ENCODE peak calls at places on chromosome 18, in six cellular contexts. G is GM12892, R is K562, J is HepG2, D is GM12878, H is H1. M is an unnamed sample.
A peak's percentile ranks its signal among the peaks of the same experiment; 100 is the strongest.

GRCh38 chr18:62328775-62329525 is 3.8 kb downstream of the TNFRSF11A start:
- DNase-seq in D (no peak), H (peak; percentile 41), J (no peak), R (no peak), G (no peak), M (no peak)

GRCh38 chr18:10378688-10379465 is 75.6 kb upstream of the APCDD1 start:
- DNase-seq in H (no peak), D (no peak), J (no peak), G (no peak), R (no peak), M (no peak)

GRCh38 chr18:8685914-8686216 is 19.5 kb upstream of the MTCL1 start:
- DNase-seq in H (no peak), J (no peak), R (no peak), D (no peak), G (no peak), M (no peak)

GRCh38 chr18:41371718-41372117 is 583.3 kb upstream of the PIK3C3 start:
- DNase-seq in D (no peak), H (no peak), R (no peak), G (no peak), J (no peak), M (no peak)

GRCh38 chr18:22300665-22301636 is 116.8 kb downstream of the CTAGE1 start:
- DNase-seq in J (no peak), R (no peak), H (no peak), G (no peak), D (no peak), M (no peak)

GRCh38 chr18:45084207-45084606 is 403.5 kb downstream of the SETBP1 start:
- DNase-seq in H (no peak), G (no peak), D (no peak), J (no peak), R (no peak), M (no peak)

GRCh38 chr18:37986665-37987064 is 421.1 kb upstream of the CELF4 start:
- DNase-seq in H (no peak), R (no peak), J (no peak), D (no peak), G (no peak), M (no peak)

GRCh38 chr18:48703033-48703386 is 164.2 kb downstream of the CTIF start:
- DNase-seq in R (no peak), G (no peak), D (no peak), J (no peak), H (no peak), M (no peak)

GRCh38 chr18:61855992-61856378 is 36.8 kb downstream of the RNF152 start:
- DNase-seq in H (no peak), G (no peak), R (no peak), J (no peak), D (no peak), M (no peak)

GRCh38 chr18:76992226-76993084 is 140.1 kb downstream of the MBP start:
- DNase-seq in H (no peak), J (no peak), D (no peak), G (no peak), R (no peak), M (no peak)

GRCh38 chr18:53268455-53268854 is 928.5 kb downstream of the DCC start:
- DNase-seq in R (no peak), G (no peak), J (no peak), D (no peak), H (no peak), M (no peak)

GRCh38 chr18:68394705-68395104 is 320.2 kb downstream of the TMX3 start:
- DNase-seq in G (no peak), H (no peak), R (no peak), J (no peak), D (no peak), M (no peak)

GRCh38 chr18:68484241-68484640 is 230.7 kb downstream of the TMX3 start:
- DNase-seq in G (no peak), D (no peak), H (no peak), R (no peak), J (no peak), M (no peak)

DNA sequence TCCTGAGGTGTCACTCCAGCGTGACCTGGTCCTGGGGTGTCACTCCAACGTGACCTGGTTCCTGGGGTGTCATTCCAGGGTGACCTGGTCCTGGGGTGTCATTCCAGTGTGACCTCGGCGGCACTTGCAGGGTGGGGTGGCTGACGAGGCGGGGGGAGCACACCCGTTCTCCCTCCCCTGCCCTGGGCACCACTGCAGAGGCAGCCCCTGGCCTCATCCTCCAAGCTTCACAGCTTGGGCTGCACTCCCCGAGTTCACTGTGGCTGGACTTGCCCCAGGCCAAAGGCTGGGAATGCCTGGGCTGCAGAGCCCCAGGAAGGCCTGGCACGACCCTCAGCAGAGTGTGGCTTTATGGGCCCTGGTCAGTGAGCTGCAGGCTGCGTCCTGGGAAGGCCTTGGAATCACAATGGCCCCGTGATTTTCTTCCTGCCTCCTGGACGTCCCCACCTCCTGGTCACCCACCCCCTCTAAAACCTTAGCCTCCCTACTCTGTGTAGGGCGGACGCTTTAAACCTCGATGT is 88.3 kb downstream of the NFATC1 start:
- DNase-seq in R (no peak), J (no peak), G (no peak), D (no peak), H (no peak), M (no peak)
- TF ChIP-seq POLR2A in R (no peak), J (no peak), G (no peak), D (no peak), H (no peak), M (no peak)

GRCh38 chr18:36412778-36413177 is 115.3 kb downstream of the FHOD3 start:
- DNase-seq in H (no peak), R (no peak), D (no peak), J (peak; percentile 29), G (no peak), M (no peak)

GRCh38 chr18:36408606-36409005 is 111.1 kb downstream of the FHOD3 start:
- DNase-seq in J (no peak), D (no peak), G (no peak), R (no peak), H (no peak), M (no peak)

GRCh38 chr18:36409779-36410178 is 112.3 kb downstream of the FHOD3 start:
- DNase-seq in H (no peak), D (no peak), J (no peak), R (no peak), G (no peak), M (no peak)

GRCh38 chr18:36410346-36410745 is 112.8 kb downstream of the FHOD3 start:
- DNase-seq in G (no peak), H (no peak), J (no peak), D (no peak), R (no peak), M (no peak)

GRCh38 chr18:36411745-36412168 is 114.2 kb downstream of the FHOD3 start:
- DNase-seq in G (no peak), D (no peak), J (peak; percentile 21), H (peak; percentile 70), R (peak; percentile 46), M (no peak)
- TF ChIP-seq TAF1 in G (no peak), D (no peak), J (no peak), H (no peak), R (no peak), M (no peak)

GRCh38 chr18:63451774-63452173 is 25.0 kb upstream of the SERPINB5 start:
- DNase-seq in R (no peak), G (no peak), J (no peak), H (no peak), D (no peak), M (no peak)
- TF ChIP-seq POLR2AphosphoS5 in R (no peak), G (no peak), J (no peak), H (no peak), D (no peak), M (no peak)

GRCh38 chr18:74190086-74190485 is 41.8 kb downstream of the TIMM21 start:
- DNase-seq in D (no peak), G (no peak), H (no peak), J (no peak), R (no peak), M (no peak)
- TF ChIP-seq POLR2A in D (no peak), G (no peak), H (no peak), J (no peak), R (no peak), M (no peak)

GRCh38 chr18:57438669-57439616 is 3.8 kb downstream of the ONECUT2 start:
- DNase-seq in J (no peak), G (no peak), R (no peak), D (no peak), H (no peak), M (no peak)

GRCh38 chr18:57439617-57439975 is 4.4 kb downstream of the ONECUT2 start:
- DNase-seq in J (no peak), G (no peak), H (peak; percentile 87), D (no peak), R (no peak), M (no peak)

GRCh38 chr18:57437433-57437781 is 2.2 kb downstream of the ONECUT2 start:
- DNase-seq in R (no peak), J (peak; percentile 40), G (no peak), D (no peak), H (peak; percentile 74), M (no peak)

GRCh38 chr18:57436965-57437333 is 1.8 kb downstream of the ONECUT2 start:
- DNase-seq in D (no peak), G (no peak), J (no peak), H (no peak), R (no peak), M (no peak)

GRCh38 chr18:57437782-57438668 is 2.9 kb downstream of the ONECUT2 start:
- DNase-seq in H (peak; percentile 88), J (peak; percentile 75), G (no peak), D (no peak), R (no peak), M (no peak)
- TF ChIP-seq TAF1 in H (no peak), J (peak; percentile 28), G (no peak), D (no peak), R (no peak), M (no peak)

GRCh38 chr18:36309436-36310391 is 12.2 kb downstream of the FHOD3 start:
- DNase-seq in H (peak; percentile 42), J (no peak), G (no peak), D (no peak), R (no peak), M (no peak)
- TF ChIP-seq POLR2AphosphoS5 in H (no peak), J (no peak), G (no peak), D (no peak), R (no peak), M (no peak)

DNA sequence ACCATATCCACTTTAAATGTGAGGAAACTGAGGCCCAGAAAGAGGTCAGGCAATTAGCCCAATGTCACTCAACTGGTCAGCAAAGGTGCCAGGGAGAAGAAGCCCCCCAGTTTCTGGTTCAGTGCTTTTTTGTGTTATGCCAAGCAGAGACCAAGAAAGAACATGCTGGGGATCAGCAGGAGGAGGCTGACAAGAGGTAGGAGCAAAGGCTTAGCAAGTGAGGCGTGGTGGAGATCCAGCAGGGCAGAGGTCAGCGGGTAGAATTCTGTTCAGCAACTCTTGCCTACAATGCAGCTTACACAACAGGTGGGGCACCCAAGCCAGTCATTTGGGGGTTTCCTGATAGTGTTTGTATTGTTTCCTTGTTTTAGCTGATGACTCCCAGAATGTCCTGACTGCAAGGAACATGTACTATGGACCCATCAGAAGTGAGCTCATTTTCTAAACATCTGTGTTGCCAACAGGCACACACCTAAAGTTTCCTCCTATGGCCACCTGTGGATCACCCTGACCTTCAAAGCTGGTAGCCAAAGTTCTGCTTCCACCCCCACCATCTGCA is 28.2 kb downstream of the LPIN2 start:
- DNase-seq in J (peak; percentile 96), G (no peak), D (no peak), H (no peak), R (no peak), M (no peak)
- TF ChIP-seq POLR2A in J (no peak), G (no peak), D (no peak), H (no peak), R (no peak), M (no peak)

GRCh38 chr18:2606335-2606734 is 35.0 kb downstream of the NDC80 start:
- DNase-seq in D (no peak), G (no peak), R (no peak), H (no peak), J (no peak), M (no peak)
- TF ChIP-seq TAF1 in D (no peak), G (no peak), R (no peak), H (no peak), J (no peak), M (no peak)

M was measured in GM12891.